ENCODE peak calls at places on chromosomes 5 and 9, in four cellular contexts. A is CD14-positive monocyte, M is NCI-H187 treated with DMSO at 0.1 percent for 48 hours, U is stromal cell of bone marrow. B is an unnamed sample.

GRCh38 chr5:137036630-137037029 is 462.5 kb downstream of the SPOCK1 start:
- DNase-seq in A (no peak), M (peak; percentile 96), U (no peak), B (no peak)

GRCh38 chr5:177426566-177427210 is at the start of gene GRK6:
- DNase-seq in A (no peak), M (no peak), U (no peak), B (no peak)

GRCh38 chr5:95808686-95809413 is 13.7 kb downstream of the GLRX start:
- DNase-seq in A (peak; percentile 81), M (no peak), U (peak; percentile 86), B (no peak)

GRCh38 chr5:27472000-27472763 is 433.8 kb upstream of the CDH9 start:
- DNase-seq in A (no peak), M (no peak), U (peak; percentile 32), B (no peak)

GRCh38 chr9:100595391-100596199 is 17.7 kb downstream of the CAVIN4 start:
- DNase-seq in A (no peak), M (peak; percentile 6), U (peak; percentile 50), B (peak; percentile 55)

GRCh38 chr9:136118367-136119258 is at the start of gene TMEM250:
- DNase-seq in A (peak; percentile 96), M (peak; percentile 28), U (peak; percentile 88), B (peak; percentile 85)

GRCh38 chr5:55911784-55912653 is 60.9 kb downstream of the IL31RA start:
- DNase-seq in A (no peak), M (no peak), U (peak; percentile 40), B (no peak)

GRCh38 chr5:56264417-56265025 is 31.4 kb upstream of the ANKRD55 start:
- DNase-seq in A (no peak), M (no peak), U (peak; percentile 46), B (no peak)

GRCh38 chr5:140360681-140361479 is 886 bp downstream of the SLC4A9 start:
- DNase-seq in A (no peak), M (no peak), U (no peak), B (no peak)

GRCh38 chr5:38509185-38509584 is 47.3 kb downstream of the LIFR start:
- DNase-seq in A (no peak), M (no peak), U (peak; percentile 49), B (peak; percentile 35)

B was measured in astrocyte of the cerebellum.